ENCODE peak calls at places on chromosomes 13 and 19, in six cellular contexts. X is sigmoid colon, H is IMR-90, Y is vagina, B is SK-N-SH, Q is cardiac muscle cell. T is an unnamed sample. For H3K4me1 and H3K27me3, the result is how much of the 10 kb centered on the place peaks cover.

GRCh38 chr13:28705734-28706133 is 13.0 kb downstream of the SLC46A3 start:
- DNase-seq in B (no peak), H (peak), Q (peak), X (no peak), Y (no peak), T (no peak)

GRCh38 chr19:44207126-44207803 is 5.1 kb upstream of the ZNF227 start:
- DNase-seq in Y (no peak), Q (peak), H (peak), X (peak), B (peak), T (peak)

GRCh38 chr13:23671367-23671766 is 101.2 kb downstream of the TNFRSF19 start:
- DNase-seq in X (no peak), Q (no peak), H (no peak), Y (no peak), B (no peak), T (no peak)

GRCh38 chr13:113183450-113184129 is 24.9 kb downstream of the PCID2 start:
- DNase-seq in Q (no peak), X (no peak), H (no peak), B (no peak), Y (no peak), T (no peak)

GRCh38 chr19:52542984-52543664 is 15.7 kb downstream of the ZNF808 start:
- DNase-seq in Y (no peak), Q (no peak), H (peak), X (no peak), B (no peak), T (peak)

GRCh38 chr13:112955271-112955937 is 13.6 kb upstream of the MCF2L start:
- DNase-seq in H (no peak), Q (no peak), Y (no peak), B (no peak), X (peak), T (no peak)

GRCh38 chr19:42282810-42283247 is 13.8 kb downstream of the CIC start:
- DNase-seq in H (no peak), X (peak), Y (no peak), B (no peak), Q (no peak), T (no peak)

GRCh38 chr13:110719036-110719710 is 5.7 kb downstream of the ING1 start:
- DNase-seq in Q (no peak), Y (no peak), X (no peak), B (no peak), H (no peak), T (no peak)

GRCh38 chr13:30934381-30934780 is 1.9 kb downstream of the TEX26 start:
- DNase-seq in H (peak), Q (no peak), X (no peak), Y (no peak), B (no peak), T (no peak)

GRCh38 chr19:52722062-52723005 is 12.5 kb downstream of the ZNF611 start:
- DNase-seq in H (peak), X (no peak), Y (no peak), B (no peak), Q (peak), T (no peak)

GRCh38 chr13:85313761-85314503 is 485.3 kb downstream of the SLITRK6 start:
- DNase-seq in H (peak), Q (peak), Y (no peak), B (peak), X (no peak), T (no peak)

GRCh38 chr19:33963514-33963913 is 166.8 kb downstream of the KCTD15 start:
- DNase-seq in B (no peak), H (no peak), Y (no peak), Q (no peak), X (no peak), T (no peak)

GRCh38 chr19:11749751-11750150 is 11.0 kb upstream of the ZNF823 start:
- DNase-seq in B (no peak), H (no peak), Q (no peak), X (no peak), Y (no peak), T (no peak)

GRCh38 chr19:7191946-7192691 is 102.1 kb downstream of the INSR start:
- DNase-seq in H (no peak), Y (no peak), X (no peak), Q (no peak), B (no peak), T (peak)

GRCh38 chr13:34161829-34162544 is 344.0 kb downstream of the RFC3 start:
- DNase-seq in H (peak), Y (no peak), B (no peak), X (no peak), Q (peak), T (no peak)

GRCh38 chr19:40217921-40218890 is at the start of gene TTC9B:
- DNase-seq in Y (no peak), Q (no peak), B (peak), X (no peak), H (no peak), T (peak)

GRCh38 chr13:62167650-62168172 is 752.1 kb upstream of the PCDH20 start:
- DNase-seq in H (no peak), Y (no peak), B (no peak), X (no peak), Q (no peak), T (no peak)

GRCh38 chr13:40789275-40790231 is at the start of gene SLC25A15:
- DNase-seq in Q (peak), H (peak), Y (no peak), X (peak), B (peak), T (peak)

GRCh38 chr13:114144606-114145244 is 12.3 kb upstream of the RASA3 start:
- DNase-seq in H (no peak), B (no peak), Y (no peak), X (peak), Q (no peak), T (no peak)

GRCh38 chr19:10961763-10962536 is 1.1 kb downstream of the SMARCA4 start:
- DNase-seq in Q (no peak), Y (no peak), B (no peak), X (no peak), H (peak), T (no peak)

GRCh38 chr13:42312817-42313431 is 41.0 kb downstream of the AKAP11 start:
- DNase-seq in Y (no peak), B (no peak), Q (no peak), H (no peak), X (no peak), T (no peak)

GRCh38 chr19:17605761-17606745 is 50.6 kb downstream of the COLGALT1 start:
- DNase-seq in Q (peak), X (peak), B (peak), Y (no peak), H (peak), T (peak)

GRCh38 chr13:53144826-53145225 is 116.2 kb downstream of the OLFM4 start:
- DNase-seq in Y (no peak), B (no peak), H (no peak), X (no peak), Q (no peak), T (no peak)

GRCh38 chr13:56314755-56315154 is 826.0 kb upstream of the PRR20A start:
- DNase-seq in X (no peak), Y (no peak), H (no peak), B (no peak), Q (no peak), T (no peak)

GRCh38 chr19:4606921-4607678 is 32.2 kb upstream of the TNFAIP8L1 start:
- DNase-seq in B (peak), Y (no peak), Q (peak), H (no peak), X (no peak), T (no peak)

GRCh38 chr13:38409771-38410170 is 60.1 kb downstream of the UFM1 start:
- DNase-seq in Y (no peak), H (no peak), Q (no peak), B (no peak), X (no peak), T (no peak)
- H3K4me1 ChIP-seq in Y (under half), H (under half), Q (under half), B (under half), X (under half), T (under half)

DNA sequence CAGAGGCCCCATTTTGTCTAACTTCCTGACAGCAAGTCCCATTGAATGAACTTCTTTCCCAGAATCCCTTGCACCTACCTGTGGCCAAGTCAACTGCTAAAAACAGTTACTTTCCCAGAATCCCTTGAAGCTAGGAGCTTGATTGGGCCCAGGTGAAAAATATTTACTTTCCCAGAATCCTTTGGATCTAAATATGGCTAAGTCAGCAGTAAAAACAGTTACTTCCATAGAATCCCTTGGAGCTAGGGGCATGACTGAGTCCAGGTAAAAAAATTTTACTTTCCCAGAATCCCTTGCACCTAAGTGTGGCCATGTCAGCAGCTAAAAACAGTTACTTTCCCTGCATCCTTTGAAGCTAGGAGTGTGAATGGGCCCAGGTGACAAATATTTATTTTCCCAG is 13.2 kb upstream of the MEIS3 start:
- DNase-seq in Q (no peak), H (no peak), X (no peak), B (no peak), Y (no peak), T (no peak)
- H3K27me3 ChIP-seq in Q (under half), H (under half), X (under half), B (under half), Y (under half), T (under half)

DNA sequence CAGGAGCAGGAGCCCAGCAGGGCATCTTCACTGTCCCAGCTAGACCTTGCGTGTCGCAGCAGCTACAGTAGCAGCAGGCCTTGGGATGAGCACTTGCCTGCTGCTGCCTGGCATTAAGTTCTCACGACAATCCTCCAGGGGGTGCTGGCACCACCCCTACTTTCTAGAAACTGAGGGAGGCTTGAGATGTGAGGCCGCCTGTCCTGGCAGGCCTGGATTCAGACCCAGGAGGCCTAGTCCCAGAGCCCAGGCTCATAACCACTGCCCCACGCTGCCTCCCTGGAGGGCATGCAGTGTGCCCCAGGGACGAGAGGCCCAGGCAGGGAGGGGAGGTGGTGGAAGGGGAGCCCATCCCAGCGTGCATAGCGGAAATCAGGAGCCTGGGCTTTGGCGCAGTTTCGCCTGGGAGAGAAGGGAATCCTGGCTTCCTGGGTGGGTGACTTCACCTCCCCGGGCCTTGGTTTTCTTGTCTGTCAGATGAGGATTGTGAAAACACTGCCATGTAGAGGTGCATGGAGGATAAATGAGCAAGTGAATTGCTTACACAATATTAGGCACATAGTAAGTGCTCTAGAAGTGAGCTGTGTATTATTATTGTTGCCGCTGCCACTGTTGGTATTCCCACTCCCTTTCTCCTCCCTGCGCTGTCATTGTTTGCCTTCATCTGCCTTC is 26.1 kb downstream of the PPP5C start:
- DNase-seq in Y (no peak), Q (peak), H (no peak), X (peak), B (no peak), T (no peak)
- H3K4me1 ChIP-seq in Y (half or more), Q (under half), H (under half), X (under half), B (under half), T (under half)

GRCh38 chr13:78593129-78593528 is 10.2 kb downstream of the POU4F1 start:
- DNase-seq in H (no peak), Y (no peak), B (no peak), Q (no peak), X (no peak), T (no peak)
- H3K27me3 ChIP-seq in H (half or more), Y (under half), B (half or more), Q (half or more), X (half or more), T (half or more)

GRCh38 chr19:35127871-35128270 is 7.0 kb downstream of the LGI4 start:
- DNase-seq in X (no peak), Q (no peak), H (no peak), B (no peak), Y (no peak), T (no peak)
- H3K4me1 ChIP-seq in X (under half), Q (under half), H (under half), B (under half), Y (half or more), T (under half)

DNA sequence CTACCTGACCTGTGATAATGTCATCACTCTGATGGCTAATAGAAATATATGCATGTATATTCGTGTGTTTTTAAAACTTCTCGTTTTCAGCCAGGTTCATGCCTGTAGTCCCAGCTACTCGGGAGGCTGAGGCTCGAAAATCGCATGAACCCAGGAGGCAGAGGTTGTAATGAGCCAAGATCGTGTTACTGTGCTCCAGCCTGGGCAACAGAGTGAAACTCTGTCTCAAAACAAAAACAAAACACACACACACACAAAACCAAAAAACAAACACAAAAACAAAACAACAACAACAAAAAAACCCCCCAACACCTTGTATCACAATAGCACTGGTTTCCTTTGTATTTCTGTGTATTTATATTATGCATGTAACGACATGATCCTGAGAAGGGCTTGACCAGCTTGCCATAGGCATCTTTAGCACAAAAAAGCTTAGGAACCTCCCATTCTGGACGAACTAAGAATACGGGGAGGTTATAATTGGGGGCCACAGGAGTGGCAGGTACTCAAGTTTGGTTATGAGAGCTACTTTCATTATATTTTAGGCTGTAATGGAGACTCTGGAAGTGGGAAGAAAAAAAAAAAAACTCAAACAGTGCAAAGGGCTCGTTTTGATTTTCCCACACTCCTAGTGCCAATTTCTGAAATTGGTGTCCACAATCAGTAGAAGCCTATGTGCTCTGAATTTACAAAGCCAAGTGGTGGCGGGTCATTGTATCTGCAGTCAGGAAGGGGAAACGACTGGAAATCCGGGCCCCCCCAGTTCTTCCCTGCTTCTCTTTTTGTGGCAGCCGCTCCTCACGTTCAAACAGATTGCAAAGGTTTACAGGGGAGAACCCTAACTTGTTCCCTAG is 1.2 kb upstream of the ACP7 start:
- DNase-seq in H (no peak), B (no peak), Y (no peak), X (no peak), Q (no peak), T (no peak)
- H3K27me3 ChIP-seq in H (under half), B (under half), Y (under half), X (under half), Q (half or more), T (under half)